ENCODE peak calls at places on chromosomes 16 and 17, in four cellular contexts. C is suprapubic skin, N is Peyer's patch, G is neural progenitor cell. W is an unnamed sample.

GRCh38 chr17:34354637-34355036 is 1.6 kb upstream of the CCL13 start:
- DNase-seq in G (no peak), C (no peak), N (no peak), W (no peak)

GRCh38 chr17:34619687-34620217 is 40.4 kb downstream of the TMEM132E start:
- DNase-seq in G (no peak), C (no peak), N (no peak), W (no peak)

GRCh38 chr17:1498233-1498632 is 5.7 kb upstream of the MYO1C start:
- DNase-seq in G (no peak), N (no peak), C (no peak), W (no peak)

GRCh38 chr16:52569296-52569695 is 22.4 kb upstream of the TOX3 start:
- DNase-seq in G (no peak), N (no peak), C (no peak), W (no peak)

GRCh38 chr17:6996256-6997111 is 635 bp downstream of the ALOX12 start:
- DNase-seq in C (no peak), N (no peak), G (no peak), W (no peak)

GRCh38 chr16:12470311-12471229 is 333.1 kb downstream of the CPPED1 start:
- DNase-seq in N (no peak), G (no peak), C (no peak), W (no peak)

GRCh38 chr17:58056476-58056875 is 26.7 kb upstream of the DYNLL2 start:
- DNase-seq in N (no peak), G (no peak), C (no peak), W (no peak)

GRCh38 chr17:17350491-17351355 is 47.5 kb downstream of the NT5M start:
- DNase-seq in G (peak; percentile 38), N (no peak), C (peak; percentile 77), W (no peak)

GRCh38 chr17:28612936-28613872 is 781 bp downstream of the RSKR start:
- DNase-seq in C (no peak), N (no peak), G (peak; percentile 74), W (peak; percentile 16)

GRCh38 chr17:80177986-80178590 is 8.3 kb downstream of the CARD14 start:
- DNase-seq in G (no peak), C (no peak), N (no peak), W (no peak)

GRCh38 chr16:48542020-48542473 is 67.9 kb downstream of the N4BP1 start:
- DNase-seq in C (no peak), G (peak; percentile 47), N (peak; percentile 65), W (no peak)

GRCh38 chr16:48534601-48535340 is 75.2 kb downstream of the N4BP1 start:
- DNase-seq in N (no peak), C (no peak), G (no peak), W (no peak)

GRCh38 chr17:311119-311848 is 41.3 kb downstream of the RPH3AL start:
- DNase-seq in N (no peak), G (peak; percentile 53), C (no peak), W (no peak)

GRCh38 chr16:87324411-87325275 is 7.5 kb upstream of the C16orf95 start:
- DNase-seq in G (peak; percentile 84), C (no peak), N (peak; percentile 51), W (peak; percentile 16)

GRCh38 chr16:49608801-49609200 is 235.2 kb downstream of the C16orf78 start:
- DNase-seq in G (peak; percentile 53), N (no peak), C (no peak), W (no peak)

GRCh38 chr17:69046130-69046807 is 14.5 kb downstream of the ABCA9 start:
- DNase-seq in G (peak; percentile 51), C (no peak), N (no peak), W (no peak)

GRCh38 chr16:9016824-9017223 is 53.1 kb upstream of the USP7 start:
- DNase-seq in N (no peak), G (no peak), C (no peak), W (no peak)

GRCh38 chr16:53502331-53503269 is at the start of gene AKTIP:
- DNase-seq in C (peak; percentile 86), N (peak; percentile 68), G (peak; percentile 44), W (peak; percentile 35)

GRCh38 chr17:74671031-74671771 is 41.5 kb downstream of the CD300LF start:
- DNase-seq in G (peak; percentile 97), N (peak; percentile 74), C (no peak), W (peak; percentile 54)

GRCh38 chr17:52255347-52255746 is 96.8 kb upstream of the CA10 start:
- DNase-seq in G (no peak), C (no peak), N (no peak), W (no peak)

GRCh38 chr16:66189951-66190350 is 176.5 kb upstream of the CDH5 start:
- DNase-seq in N (no peak), G (no peak), C (no peak), W (no peak)

GRCh38 chr17:80605326-80606066 is 60.9 kb downstream of the RPTOR start:
- DNase-seq in N (no peak), C (no peak), G (no peak), W (no peak)

GRCh38 chr17:27354491-27355081 is 60.7 kb downstream of the WSB1 start:
- DNase-seq in C (no peak), N (no peak), G (no peak), W (no peak)

GRCh38 chr17:41975099-41976083 is 8.8 kb downstream of the CNP start:
- DNase-seq in C (no peak), N (no peak), G (no peak), W (no peak)

GRCh38 chr17:59332890-59333377 is 1.5 kb downstream of the YPEL2 start:
- DNase-seq in N (no peak), C (no peak), G (no peak), W (no peak)

GRCh38 chr17:4340914-4341615 is 25.4 kb downstream of the UBE2G1 start:
- DNase-seq in G (no peak), C (no peak), N (no peak), W (no peak)

GRCh38 chr16:50323335-50324011 is 45.3 kb downstream of the BRD7 start:
- DNase-seq in G (no peak), C (no peak), N (no peak), W (no peak)

GRCh38 chr17:60573139-60573975 is 26.6 kb upstream of the PPM1D start:
- DNase-seq in G (no peak), N (no peak), C (no peak), W (no peak)

GRCh38 chr17:60579090-60579489 is 20.9 kb upstream of the PPM1D start:
- DNase-seq in G (no peak), N (no peak), C (no peak), W (no peak)

GRCh38 chr17:60583008-60583407 is 17.0 kb upstream of the PPM1D start:
- DNase-seq in C (no peak), N (no peak), G (no peak), W (no peak)

GRCh38 chr17:60579551-60579950 is 20.4 kb upstream of the PPM1D start:
- DNase-seq in C (no peak), G (no peak), N (no peak), W (no peak)

DNA sequence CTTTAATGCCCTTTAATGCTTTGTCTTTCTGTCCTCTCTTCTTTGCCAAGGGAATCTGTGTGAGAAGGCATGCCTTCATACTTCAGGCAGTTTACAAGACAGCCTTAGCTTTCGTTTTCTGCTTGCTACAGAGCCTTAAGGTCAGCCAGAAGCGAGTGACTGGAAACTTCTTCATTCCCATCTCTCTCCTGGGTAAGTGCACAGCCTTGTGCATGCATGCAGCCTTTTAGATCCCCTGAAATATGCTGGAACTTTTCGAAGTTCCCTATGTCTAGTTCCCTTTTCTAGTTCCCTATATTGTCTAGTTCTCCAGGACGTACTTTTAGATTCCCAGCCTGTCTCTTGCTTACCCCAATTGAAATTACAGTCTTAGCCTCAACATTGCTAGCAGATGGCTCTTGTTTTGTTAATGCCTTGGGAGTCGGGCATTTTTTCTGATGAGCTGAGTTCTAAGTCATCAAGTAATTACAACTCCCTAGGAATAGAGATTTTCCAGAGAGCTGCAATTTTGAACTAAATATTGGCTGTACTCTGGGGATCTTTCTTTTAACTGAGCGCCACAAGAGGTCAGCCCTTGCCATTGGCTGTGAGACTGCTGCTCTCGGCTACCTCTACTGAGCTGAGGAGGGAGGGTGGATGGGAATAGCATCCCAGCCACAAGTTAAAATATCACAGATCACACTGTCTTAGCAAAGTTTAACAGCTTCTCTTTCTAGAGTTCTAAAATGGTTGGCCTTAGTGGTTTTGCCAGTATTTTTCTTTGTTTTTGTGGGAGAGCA is 22.7 kb upstream of the PPM1D start:
- DNase-seq in C (no peak), G (no peak), N (no peak), W (no peak)
- H3K4me3 ChIP-seq in C (peak overlapping the region; percentile 35), G (no peak overlapping the region), N (peak overlapping the region; percentile 39), W (no peak overlapping the region)

GRCh38 chr16:6667393-6667792 is 665.3 kb upstream of the RBFOX1 start:
- DNase-seq in N (no peak), G (no peak), C (no peak), W (no peak)
- H3K4me1 ChIP-seq in N (no peaks in the 10 kb centered on the region), G (no peaks in the 10 kb centered on the region), C (no peaks in the 10 kb centered on the region), W (no peaks in the 10 kb centered on the region)

GRCh38 chr17:61395983-61396585 is 3.6 kb upstream of the TBX2 start:
- DNase-seq in N (no peak), C (no peak), G (peak; percentile 50), W (no peak)

GRCh38 chr17:61395409-61395982 is 4.1 kb upstream of the TBX2 start:
- DNase-seq in C (no peak), G (peak; percentile 33), N (no peak), W (no peak)

GRCh38 chr17:61398721-61399130 is 917 bp upstream of the TBX2 start:
- DNase-seq in C (no peak), G (peak; percentile 23), N (peak; percentile 55), W (no peak)

GRCh38 chr17:61396586-61397085 is 3.0 kb upstream of the TBX2 start:
- DNase-seq in N (peak; percentile 48), G (no peak), C (no peak), W (no peak)

GRCh38 chr17:61397086-61397842 is 2.4 kb upstream of the TBX2 start:
- DNase-seq in C (no peak), N (peak; percentile 45), G (peak; percentile 82), W (peak; percentile 33)
- H3K4me3 ChIP-seq in C (peak overlapping the region; percentile 64), N (peak overlapping the region; percentile 48), G (peak overlapping the region; percentile 53), W (no peak overlapping the region)

DNA sequence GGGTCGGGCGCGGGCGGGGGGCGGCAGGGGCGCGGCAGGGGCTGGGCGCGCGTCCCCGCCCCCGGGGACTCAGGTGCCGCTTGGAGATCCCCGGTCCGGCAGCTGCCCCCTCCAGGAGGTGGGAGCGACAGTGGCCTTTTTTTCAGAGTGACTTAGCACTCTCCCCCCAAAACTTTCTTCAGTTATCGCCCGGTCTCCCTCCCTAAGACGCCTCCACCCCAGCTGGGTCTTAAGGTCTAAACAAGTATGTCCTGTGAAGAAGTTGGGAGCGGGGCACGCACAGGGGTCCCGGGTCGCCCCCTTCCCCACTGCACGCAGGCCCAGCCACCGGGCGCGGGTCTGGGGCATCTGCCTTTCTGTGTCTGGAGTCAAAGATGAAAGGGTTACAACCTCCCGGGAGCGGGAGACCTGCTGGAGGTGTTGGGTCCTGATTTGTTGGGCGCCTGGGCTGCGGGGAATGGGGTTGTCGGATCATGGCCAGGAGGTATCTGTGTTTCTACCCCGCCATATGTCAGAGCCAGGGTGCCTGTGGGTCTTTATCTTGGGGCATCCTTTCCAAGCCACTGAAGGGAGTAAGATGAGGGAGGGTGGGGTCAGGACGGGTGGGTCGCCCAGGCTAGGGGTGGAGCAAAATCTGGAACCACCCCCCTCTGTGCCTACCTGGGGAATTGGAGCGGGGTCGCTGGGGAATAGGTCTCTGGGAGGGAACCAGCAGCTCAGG is 748 bp downstream of the FMNL1 start:
- DNase-seq in G (peak; percentile 30), N (no peak), C (no peak), W (peak; percentile 68)
- H3K4me1 ChIP-seq in G (peaks cover 7% of the 10 kb centered on the region), N (peaks cover 19% of the 10 kb centered on the region), C (peaks cover 75% of the 10 kb centered on the region), W (peaks cover 51% of the 10 kb centered on the region)

GRCh38 chr17:77437747-77438146 is 297.0 kb downstream of the SEC14L1 start:
- DNase-seq in C (no peak), N (no peak), G (no peak), W (no peak)
- H3K4me3 ChIP-seq in C (no peak overlapping the region), N (no peak overlapping the region), G (no peak overlapping the region), W (no peak overlapping the region)

GRCh38 chr17:66775881-66776400 is 59.0 kb upstream of the CACNG5 start:
- DNase-seq in N (no peak), G (no peak), C (no peak), W (no peak)
- H3K4me1 ChIP-seq in N (no peaks in the 10 kb centered on the region), G (peaks cover 25% of the 10 kb centered on the region), C (no peaks in the 10 kb centered on the region), W (no peaks in the 10 kb centered on the region)